ENCODE peak calls at places on chromosomes 12 and 14, in ten cellular contexts. Q is COR-L47; T is thoracic aorta; B is NCI-H2107; C is epithelial cell of prostate; H is IMR-90; K is choroid plexus epithelial cell; J is activated T-cell treated with anti-CD3 and anti-CD28 coated beads, Interleukin-2, amount 50 U/mL, for 24 hours; X is stimulated activated CD8-positive, alpha-beta memory T cell treated with anti-CD3 and anti-CD28 coated beads, Interleukin-15, amount 100 ng/mL, for 1 hour; F is fibroblast of pulmonary artery. O is an unnamed sample.

GRCh38 chr12:91224411-91224810 is 41.8 kb upstream of the DCN start:
- DNase-seq in B (no peak), K (no peak), F (no peak), H (no peak), C (no peak), Q (no peak), J (no peak), T (no peak), X (no peak), O (no peak)

GRCh38 chr12:25449007-25449406 is 104.1 kb downstream of the LMNTD1 start:
- DNase-seq in H (no peak), J (no peak), B (no peak), C (no peak), Q (no peak), X (no peak), T (no peak), K (no peak), F (no peak), O (no peak)

GRCh38 chr12:109739747-109740693 is 26.4 kb downstream of the FAM222A start:
- DNase-seq in X (no peak), Q (no peak), T (no peak), J (no peak), B (no peak), F (no peak), K (no peak), H (no peak), C (no peak), O (peak)

GRCh38 chr14:49732896-49733295 is 35.1 kb upstream of the KLHDC2 start:
- DNase-seq in Q (no peak), F (no peak), B (no peak), K (no peak), C (no peak), H (no peak), T (no peak), J (no peak), X (no peak), O (no peak)

GRCh38 chr12:50537538-50537919 is 32.7 kb downstream of the DIP2B start:
- DNase-seq in F (no peak), K (no peak), Q (no peak), T (no peak), H (peak), J (no peak), C (peak), X (no peak), B (no peak), O (peak)

GRCh38 chr12:45756666-45757065 is 27.2 kb downstream of the ARID2 start:
- DNase-seq in T (no peak), B (no peak), Q (no peak), H (peak), C (no peak), F (no peak), J (no peak), K (peak), X (no peak), O (no peak)

GRCh38 chr12:25107920-25108319 is 87.0 kb downstream of the DNAI7 start:
- DNase-seq in K (no peak), Q (no peak), C (no peak), B (no peak), F (no peak), T (no peak), J (no peak), H (no peak), X (no peak), O (no peak)

GRCh38 chr14:104239866-104240301 is 101.5 kb downstream of the KIF26A start:
- DNase-seq in B (no peak), Q (no peak), J (peak), X (no peak), H (no peak), F (no peak), C (no peak), K (no peak), T (no peak), O (no peak)

GRCh38 chr12:132173135-132174014 is 29.1 kb downstream of the NOC4L start:
- DNase-seq in C (no peak), K (no peak), F (no peak), Q (no peak), B (no peak), H (no peak), J (no peak), X (no peak), T (no peak), O (no peak)

GRCh38 chr12:118398878-118399277 is 22.5 kb downstream of the SUDS3 start:
- DNase-seq in C (no peak), X (no peak), J (no peak), Q (no peak), T (no peak), B (no peak), H (peak), K (peak), F (no peak), O (no peak)

GRCh38 chr12:67355428-67356385 is 86.5 kb downstream of the CAND1 start:
- DNase-seq in J (no peak), K (peak), C (peak), H (peak), F (peak), B (peak), X (no peak), Q (peak), T (no peak), O (peak)

GRCh38 chr12:114288071-114288470 is 117.9 kb downstream of the TBX5 start:
- DNase-seq in T (no peak), C (no peak), H (peak), J (no peak), K (no peak), Q (no peak), B (no peak), F (peak), X (no peak), O (no peak)

GRCh38 chr12:120366884-120367251 is 2.1 kb downstream of the MSI1 start:
- DNase-seq in H (no peak), K (no peak), X (no peak), T (no peak), F (no peak), J (no peak), Q (no peak), C (no peak), B (no peak), O (peak)

GRCh38 chr12:51082561-51083139 is 746 bp downstream of the CSRNP2 start:
- DNase-seq in K (peak), T (no peak), B (no peak), H (peak), Q (no peak), J (peak), C (no peak), F (peak), X (no peak), O (no peak)

GRCh38 chr12:104479141-104479662 is 22.5 kb downstream of the CHST11 start:
- DNase-seq in T (no peak), K (no peak), H (no peak), F (no peak), X (no peak), Q (no peak), B (no peak), C (no peak), J (no peak), O (no peak)

GRCh38 chr12:111693818-111694217 is 8.0 kb downstream of the ACAD10 start:
- DNase-seq in F (no peak), T (no peak), B (no peak), H (no peak), K (no peak), J (no peak), C (no peak), X (no peak), Q (no peak), O (no peak)

GRCh38 chr12:131783915-131784541 is 44.2 kb upstream of the MMP17 start:
- DNase-seq in J (no peak), Q (no peak), C (peak), F (peak), X (no peak), K (peak), T (no peak), H (peak), B (no peak), O (no peak)

GRCh38 chr14:74140374-74140850 is 55.7 kb downstream of the LIN52 start:
- DNase-seq in F (peak), J (no peak), B (peak), T (peak), C (no peak), K (peak), H (no peak), Q (no peak), X (no peak), O (peak)

GRCh38 chr14:23364604-23365352 is at the start of gene EFS:
- DNase-seq in X (no peak), B (no peak), J (no peak), H (peak), K (peak), F (no peak), Q (no peak), C (no peak), T (no peak), O (peak)

GRCh38 chr12:68887641-68888040 is 45.3 kb downstream of the CPM start:
- DNase-seq in C (no peak), F (no peak), X (no peak), J (no peak), T (no peak), H (no peak), B (no peak), Q (no peak), K (no peak), O (no peak)

GRCh38 chr12:49983892-49984291 is 11.1 kb downstream of the AQP6 start:
- DNase-seq in B (no peak), C (no peak), X (no peak), H (peak), J (no peak), K (peak), F (peak), Q (peak), T (no peak), O (peak)

GRCh38 chr14:64501326-64502171 is 2.1 kb downstream of the ZBTB25 start:
- DNase-seq in B (no peak), T (no peak), J (no peak), X (no peak), F (peak), K (peak), H (peak), Q (peak), C (no peak), O (no peak)

GRCh38 chr14:88189840-88190191 is 133.3 kb downstream of the KCNK10 start:
- DNase-seq in B (no peak), C (no peak), X (no peak), H (no peak), T (no peak), K (no peak), F (no peak), J (no peak), Q (no peak), O (no peak)

GRCh38 chr14:32711103-32711680 is 227.5 kb upstream of the NPAS3 start:
- DNase-seq in H (peak), F (peak), Q (peak), B (peak), X (no peak), T (no peak), J (no peak), C (no peak), K (peak), O (peak)

GRCh38 chr14:56730468-56731145 is 79.7 kb downstream of the OTX2 start:
- DNase-seq in H (no peak), Q (no peak), J (no peak), K (peak), T (no peak), F (no peak), B (no peak), X (no peak), C (no peak), O (peak)

GRCh38 chr14:51630987-51631386 is 20.7 kb upstream of the FRMD6 start:
- DNase-seq in F (no peak), T (no peak), X (no peak), K (no peak), C (no peak), Q (no peak), H (no peak), J (no peak), B (no peak), O (no peak)

GRCh38 chr14:100304825-100305445 is 1.3 kb downstream of the SLC25A29 start:
- DNase-seq in K (peak), H (peak), C (no peak), F (no peak), T (no peak), X (no peak), B (peak), Q (peak), J (peak), O (peak)

GRCh38 chr14:51825926-51826325 is 34.5 kb upstream of the GNG2 start:
- DNase-seq in C (no peak), F (no peak), B (no peak), Q (no peak), X (no peak), H (no peak), J (no peak), K (no peak), T (no peak), O (no peak)

GRCh38 chr14:29896354-29896768 is 31.3 kb downstream of the PRKD1 start:
- DNase-seq in B (no peak), C (no peak), Q (no peak), J (no peak), F (no peak), K (no peak), T (no peak), H (no peak), X (no peak), O (no peak)

GRCh38 chr12:62730649-62731377 is 204.1 kb downstream of the PPM1H start:
- DNase-seq in F (peak), Q (no peak), T (no peak), C (no peak), B (no peak), K (peak), J (no peak), H (peak), X (no peak), O (no peak)

GRCh38 chr12:94235894-94236293 is 87.5 kb downstream of the PLXNC1 start:
- DNase-seq in C (no peak), B (no peak), H (no peak), J (no peak), K (no peak), F (no peak), Q (no peak), T (no peak), X (no peak), O (no peak)

GRCh38 chr12:118307069-118307954 is 65.4 kb downstream of the TAOK3 start:
- DNase-seq in X (no peak), C (peak), B (no peak), Q (no peak), K (peak), T (no peak), H (peak), F (peak), J (peak), O (no peak)